ENCODE peak calls at places on chromosomes 3 and 15, in eight cellular contexts. M is NB4, A is mesothelial cell of epicardium, T is ovary, D is astrocyte, C is adrenal gland, F is IMR-90, Q is endothelial cell. W is an unnamed sample.

GRCh38 chr15:82183121-82184031 is 79.2 kb downstream of the EFL1 start:
- DNase-seq in M (no peak), A (no peak), T (no peak), D (peak), C (no peak), F (peak), Q (no peak), W (no peak)

GRCh38 chr3:130379274-130379673 is 33.8 kb downstream of the COL6A5 start:
- DNase-seq in M (no peak), A (no peak), T (no peak), D (no peak), C (no peak), F (no peak), Q (no peak), W (no peak)

GRCh38 chr3:14847613-14848541 is 29.1 kb downstream of the FGD5 start:
- DNase-seq in M (peak), A (no peak), T (no peak), D (no peak), C (peak), F (no peak), Q (peak), W (no peak)

GRCh38 chr15:56893349-56893678 is 25.1 kb upstream of the TCF12 start:
- DNase-seq in M (no peak), A (no peak), T (no peak), D (no peak), C (no peak), F (no peak), Q (no peak), W (no peak)

GRCh38 chr15:99433757-99434211 is 132.0 kb upstream of the MEF2A start:
- DNase-seq in M (no peak), A (no peak), T (no peak), D (no peak), C (no peak), F (no peak), Q (no peak), W (no peak)

GRCh38 chr3:111782447-111782782 is 76.7 kb upstream of the PHLDB2 start:
- DNase-seq in M (no peak), A (no peak), T (no peak), D (no peak), C (no peak), F (no peak), Q (no peak), W (no peak)

GRCh38 chr3:126104742-126105605 is 21.1 kb upstream of the SLC41A3 start:
- DNase-seq in M (no peak), A (no peak), T (no peak), D (no peak), C (no peak), F (no peak), Q (no peak), W (no peak)

GRCh38 chr3:50913279-50913678 is 238.6 kb downstream of the DOCK3 start:
- DNase-seq in M (no peak), A (peak), T (no peak), D (no peak), C (no peak), F (no peak), Q (no peak), W (no peak)

GRCh38 chr3:158685151-158685550 is 12.7 kb upstream of the LXN start:
- DNase-seq in M (no peak), A (no peak), T (no peak), D (peak), C (no peak), F (no peak), Q (no peak), W (no peak)

GRCh38 chr3:173745952-173746682 is 348.6 kb downstream of the NLGN1 start:
- DNase-seq in M (no peak), A (no peak), T (no peak), D (peak), C (no peak), F (peak), Q (no peak), W (no peak)

GRCh38 chr3:188137062-188137461 is 16.9 kb upstream of the LPP start:
- DNase-seq in M (peak), A (no peak), T (no peak), D (no peak), C (peak), F (no peak), Q (no peak), W (no peak)

GRCh38 chr3:129569856-129570255 is 26.9 kb downstream of the H1-8 start:
- DNase-seq in M (no peak), A (no peak), T (no peak), D (no peak), C (no peak), F (no peak), Q (no peak), W (no peak)

GRCh38 chr3:146156060-146156459 is 4.9 kb downstream of the PLOD2 start:
- DNase-seq in M (no peak), A (no peak), T (peak), D (no peak), C (no peak), F (no peak), Q (no peak), W (no peak)

GRCh38 chr3:64575211-64575844 is 112.5 kb downstream of the ADAMTS9 start:
- DNase-seq in M (peak), A (no peak), T (no peak), D (no peak), C (no peak), F (peak), Q (peak), W (no peak)

GRCh38 chr15:74845208-74845568 is 2.2 kb upstream of the ULK3 start:
- DNase-seq in M (no peak), A (no peak), T (no peak), D (no peak), C (no peak), F (no peak), Q (no peak), W (no peak)

GRCh38 chr15:94555842-94556516 is 324.6 kb downstream of the MCTP2 start:
- DNase-seq in M (no peak), A (no peak), T (no peak), D (no peak), C (no peak), F (no peak), Q (no peak), W (no peak)

GRCh38 chr3:150447631-150448465 is 39.8 kb downstream of the TSC22D2 start:
- DNase-seq in M (no peak), A (no peak), T (no peak), D (peak), C (no peak), F (no peak), Q (no peak), W (no peak)

GRCh38 chr15:95644476-95644875 is 686.0 kb upstream of the NR2F2 start:
- DNase-seq in M (no peak), A (no peak), T (no peak), D (no peak), C (no peak), F (no peak), Q (no peak), W (no peak)

GRCh38 chr15:76059320-76060097 is at the start of gene TMEM266:
- DNase-seq in M (peak), A (peak), T (peak), D (peak), C (peak), F (peak), Q (peak), W (peak)

GRCh38 chr3:112778298-112779008 is 68.2 kb downstream of the CD200R1L start:
- DNase-seq in M (peak), A (no peak), T (no peak), D (peak), C (no peak), F (peak), Q (no peak), W (no peak)

GRCh38 chr15:80010131-80010673 is 39.2 kb upstream of the BCL2A1 start:
- DNase-seq in M (no peak), A (no peak), T (no peak), D (no peak), C (no peak), F (no peak), Q (no peak), W (no peak)

GRCh38 chr3:36373084-36373483 is 7.2 kb upstream of the STAC start:
- DNase-seq in M (no peak), A (no peak), T (no peak), D (peak), C (peak), F (peak), Q (no peak), W (no peak)

GRCh38 chr3:17179381-17180205 is 294.8 kb downstream of the PLCL2 start:
- DNase-seq in M (no peak), A (no peak), T (no peak), D (peak), C (no peak), F (peak), Q (no peak), W (no peak)

GRCh38 chr3:43363621-43364266 is 77.4 kb downstream of the SNRK start:
- DNase-seq in M (no peak), A (no peak), T (peak), D (no peak), C (no peak), F (peak), Q (no peak), W (no peak)

GRCh38 chr3:188760408-188760807 is 411.4 kb upstream of the TPRG1 start:
- DNase-seq in M (no peak), A (no peak), T (no peak), D (peak), C (no peak), F (peak), Q (no peak), W (no peak)

GRCh38 chr3:43752908-43753307 is 62.2 kb downstream of the ABHD5 start:
- DNase-seq in M (no peak), A (no peak), T (no peak), D (no peak), C (no peak), F (peak), Q (no peak), W (no peak)

GRCh38 chr15:90046846-90047481 is 45.8 kb downstream of the ZNF710 start:
- DNase-seq in M (no peak), A (no peak), T (no peak), D (no peak), C (no peak), F (no peak), Q (no peak), W (peak)

GRCh38 chr3:129593595-129594339 is 12.7 kb downstream of the PLXND1 start:
- DNase-seq in M (peak), A (no peak), T (no peak), D (no peak), C (peak), F (no peak), Q (no peak), W (no peak)

GRCh38 chr15:23647421-23648375 is at the start of gene MAGEL2:
- DNase-seq in M (peak), A (peak), T (peak), D (peak), C (peak), F (no peak), Q (peak), W (no peak)

GRCh38 chr15:42148808-42149492 is 7.5 kb downstream of the PLA2G4F start:
- DNase-seq in M (no peak), A (no peak), T (no peak), D (no peak), C (no peak), F (no peak), Q (no peak), W (no peak)

GRCh38 chr3:33377931-33378330 is 62.3 kb downstream of the UBP1 start:
- DNase-seq in M (no peak), A (no peak), T (no peak), D (peak), C (no peak), F (peak), Q (no peak), W (no peak)

GRCh38 chr3:31699309-31699953 is 166.7 kb downstream of the STT3B start:
- DNase-seq in M (peak), A (no peak), T (no peak), D (no peak), C (no peak), F (no peak), Q (no peak), W (no peak)

GRCh38 chr3:71684752-71685151 is 40.5 kb downstream of the EIF4E3 start:
- DNase-seq in M (peak), A (no peak), T (peak), D (peak), C (peak), F (peak), Q (no peak), W (no peak)

GRCh38 chr15:81071130-81071529 is 62.9 kb upstream of the CFAP161 start:
- DNase-seq in M (no peak), A (no peak), T (no peak), D (peak), C (no peak), F (peak), Q (no peak), W (no peak)

GRCh38 chr15:40702077-40702476 is 7.1 kb downstream of the RAD51 start:
- DNase-seq in M (peak), A (no peak), T (no peak), D (no peak), C (no peak), F (peak), Q (no peak), W (no peak)

GRCh38 chr3:127656906-127657305 is 15.8 kb upstream of the ABTB1 start:
- DNase-seq in M (no peak), A (no peak), T (no peak), D (no peak), C (no peak), F (no peak), Q (no peak), W (no peak)

GRCh38 chr15:37837276-37837675 is 97.2 kb upstream of the TMCO5A start:
- DNase-seq in M (no peak), A (no peak), T (no peak), D (peak), C (no peak), F (peak), Q (no peak), W (no peak)
- TF ChIP-seq CTCF in M (no peak), A (no peak), T (no peak), D (no peak), C (no peak), F (no peak), Q (no peak), W (no peak)

GRCh38 chr3:69855436-69856162 is 116.3 kb downstream of the MITF start:
- DNase-seq in M (peak), A (no peak), T (no peak), D (peak), C (peak), F (peak), Q (no peak), W (no peak)
- TF ChIP-seq CTCF in M (peak), A (no peak), T (no peak), D (peak), C (peak), F (peak), Q (no peak), W (no peak)

GRCh38 chr3:144522461-144522860 is 550.8 kb downstream of the DIPK2A start:
- DNase-seq in M (no peak), A (no peak), T (no peak), D (no peak), C (no peak), F (no peak), Q (no peak), W (no peak)
- TF ChIP-seq CTCF in M (no peak), A (no peak), T (no peak), D (no peak), C (no peak), F (no peak), Q (no peak), W (no peak)

GRCh38 chr3:191047930-191048329 is 151.1 kb upstream of the OSTN start:
- DNase-seq in M (no peak), A (no peak), T (no peak), D (no peak), C (no peak), F (peak), Q (no peak), W (no peak)

DNA sequence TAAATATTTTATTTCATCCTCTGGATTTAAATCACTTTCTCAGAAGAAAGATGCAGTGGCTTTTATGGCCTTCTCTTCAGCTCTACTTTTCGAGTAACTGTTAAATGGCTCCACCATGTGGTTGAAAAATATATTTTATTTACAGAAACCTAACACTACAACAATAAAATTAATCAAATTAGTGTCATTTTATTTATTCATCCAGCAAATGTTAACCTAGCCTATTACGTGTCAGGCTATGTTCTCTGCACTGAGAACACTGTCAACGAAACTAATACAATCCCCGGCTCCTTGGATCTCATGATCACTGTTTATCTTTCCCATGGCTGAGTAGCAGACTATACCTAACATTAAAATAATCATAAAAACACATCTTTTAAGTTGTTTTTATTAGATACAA is 148.0 kb upstream of the OSTN start:
- DNase-seq in M (peak), A (no peak), T (no peak), D (peak), C (no peak), F (peak), Q (no peak), W (no peak)
- TF ChIP-seq CTCF in M (no peak), A (peak), T (peak), D (peak), C (peak), F (peak), Q (peak), W (no peak)

W was measured in activated B cell treated with CpG ODN at 0.5 μM for 24 hours.